ENCODE peak calls at places on chromosomes 13 and 19, in nine cellular contexts. M is cardiac muscle cell; G is left ventricle myocardium superior; U is NCI-H1105 treated with DMSO at 0.1 percent for 48 hours; W is AG09319; N is BJ; X is DMS 273 treated with DMSO at 0.1 percent for 48 hours; D is AG04450; S is activated CD4-positive, CD25-positive, alpha-beta regulatory T cell. Q is an unnamed sample.

GRCh38 chr13:88628882-88629281 is 957.7 kb downstream of the SLITRK5 start:
- DNase-seq in M (no peak), G (no peak), U (no peak), W (no peak), N (no peak), X (no peak), D (no peak), S (no peak), Q (no peak)

GRCh38 chr13:97108535-97108910 is 113.6 kb upstream of the MBNL2 start:
- DNase-seq in M (no peak), G (no peak), U (no peak), W (no peak), N (no peak), X (no peak), D (no peak), S (no peak), Q (no peak)

GRCh38 chr13:99203601-99204579 is 3.2 kb downstream of the UBAC2 start:
- DNase-seq in M (no peak), G (no peak), U (no peak), W (no peak), N (no peak), X (no peak), D (no peak), S (no peak), Q (no peak)

GRCh38 chr19:45322311-45322710 is 364 bp downstream of the CKM start:
- DNase-seq in M (peak), G (peak), U (peak), W (no peak), N (no peak), X (no peak), D (no peak), S (no peak), Q (no peak)

GRCh38 chr19:39996218-39996810 is 546 bp upstream of the ZNF546 start:
- DNase-seq in M (peak), G (no peak), U (peak), W (peak), N (peak), X (peak), D (peak), S (no peak), Q (peak)

GRCh38 chr19:27775395-27775794 is 1437.6 kb downstream of the UQCRFS1 start:
- DNase-seq in M (no peak), G (no peak), U (no peak), W (no peak), N (no peak), X (no peak), D (no peak), S (no peak), Q (peak)

GRCh38 chr13:45833663-45834062 is 17.9 kb downstream of the SIAH3 start:
- DNase-seq in M (no peak), G (peak), U (no peak), W (peak), N (no peak), X (no peak), D (no peak), S (no peak), Q (peak)

GRCh38 chr13:25151626-25152025 is 20.5 kb downstream of the AMER2 start:
- DNase-seq in M (no peak), G (no peak), U (no peak), W (no peak), N (no peak), X (no peak), D (no peak), S (no peak), Q (no peak)

GRCh38 chr13:20713751-20714150 is 10.3 kb downstream of the IL17D start:
- DNase-seq in M (no peak), G (no peak), U (no peak), W (no peak), N (peak), X (no peak), D (no peak), S (no peak), Q (no peak)

GRCh38 chr19:51327066-51327985 is 14.6 kb downstream of the VSIG10L start:
- DNase-seq in M (peak), G (peak), U (no peak), W (no peak), N (no peak), X (no peak), D (no peak), S (peak), Q (peak)

GRCh38 chr19:13832096-13832495 is 36.9 kb downstream of the ZSWIM4 start:
- DNase-seq in M (no peak), G (no peak), U (no peak), W (no peak), N (no peak), X (no peak), D (no peak), S (no peak), Q (no peak)

GRCh38 chr19:2274937-2275535 is 6.9 kb downstream of the PEAK3 start:
- DNase-seq in M (peak), G (peak), U (peak), W (no peak), N (no peak), X (peak), D (no peak), S (no peak), Q (peak)

GRCh38 chr13:99965329-99966000 is 6.1 kb downstream of the ZIC5 start:
- DNase-seq in M (no peak), G (no peak), U (no peak), W (no peak), N (no peak), X (no peak), D (no peak), S (no peak), Q (no peak)

GRCh38 chr13:83215627-83216026 is 666.6 kb downstream of the SLITRK1 start:
- DNase-seq in M (no peak), G (no peak), U (no peak), W (peak), N (peak), X (no peak), D (peak), S (no peak), Q (no peak)

GRCh38 chr13:27923794-27924528 is 4.2 kb downstream of the PDX1 start:
- DNase-seq in M (no peak), G (no peak), U (no peak), W (no peak), N (no peak), X (no peak), D (no peak), S (no peak), Q (no peak)

GRCh38 chr13:45925151-45925550 is 73.6 kb upstream of the SIAH3 start:
- DNase-seq in M (no peak), G (no peak), U (no peak), W (no peak), N (no peak), X (no peak), D (no peak), S (no peak), Q (no peak)

GRCh38 chr19:47253467-47253881 is 2.9 kb upstream of the CCDC9 start:
- DNase-seq in M (no peak), G (no peak), U (no peak), W (no peak), N (peak), X (no peak), D (peak), S (no peak), Q (no peak)

GRCh38 chr19:18266863-18267686 is 7.2 kb downstream of the IQCN start:
- DNase-seq in M (no peak), G (no peak), U (no peak), W (no peak), N (no peak), X (no peak), D (no peak), S (no peak), Q (no peak)

GRCh38 chr19:48678201-48678600 is 5.4 kb upstream of the NTN5 start:
- DNase-seq in M (no peak), G (no peak), U (no peak), W (no peak), N (no peak), X (no peak), D (no peak), S (no peak), Q (no peak)

GRCh38 chr19:54462072-54462712 is 1.4 kb downstream of the LENG9 start:
- DNase-seq in M (no peak), G (no peak), U (no peak), W (no peak), N (no peak), X (no peak), D (no peak), S (no peak), Q (peak)

GRCh38 chr19:15508035-15508710 is at the start of gene CYP4F22:
- DNase-seq in M (no peak), G (no peak), U (no peak), W (no peak), N (no peak), X (no peak), D (no peak), S (no peak), Q (no peak)

Q was measured in MV-4-11.